ENCODE peak calls at places on chromosomes 11 and 22, in six cellular contexts. B is posterior vena cava; J is tibial artery; O is H4; L is CD4-positive, alpha-beta T cell; F is fibroblast of mammary gland. P is an unnamed sample.

GRCh38 chr22:49649166-49649565 is 178.5 kb downstream of the BRD1 start:
- DNase-seq in B (no peak), O (no peak), L (no peak), J (no peak), F (no peak), P (no peak)

GRCh38 chr11:15800121-15800800 is 556.1 kb downstream of the SOX6 start:
- DNase-seq in B (peak; percentile 89), J (peak; percentile 80), L (no peak), O (peak; percentile 90), F (peak; percentile 71), P (no peak)

GRCh38 chr22:30490399-30490798 is 15.1 kb downstream of the SEC14L4 start:
- DNase-seq in L (no peak), F (no peak), B (no peak), J (no peak), O (no peak), P (peak; percentile 38)

GRCh38 chr11:1165256-1166041 is 7.7 kb downstream of the MUC5AC start:
- DNase-seq in F (no peak), B (peak; percentile 79), O (no peak), J (peak; percentile 56), L (no peak), P (peak; percentile 24)

GRCh38 chr11:73333626-73334199 is 25.6 kb downstream of the ARHGEF17 start:
- DNase-seq in J (no peak), F (peak; percentile 30), B (no peak), O (no peak), L (no peak), P (no peak)

GRCh38 chr11:58921778-58922390 is 17.4 kb upstream of the GLYATL1 start:
- DNase-seq in F (no peak), J (no peak), O (no peak), L (no peak), B (no peak), P (no peak)

GRCh38 chr11:68683952-68684384 is 376 bp upstream of the GAL start:
- DNase-seq in O (no peak), L (no peak), F (no peak), B (peak; percentile 83), J (no peak), P (no peak)

GRCh38 chr22:32996276-32996675 is 61.9 kb downstream of the SYN3 start:
- DNase-seq in J (no peak), L (no peak), F (no peak), O (no peak), B (no peak), P (no peak)

GRCh38 chr22:46073683-46074504 is 76.4 kb upstream of the PPARA start:
- DNase-seq in B (peak; percentile 74), F (peak; percentile 17), L (no peak), J (peak; percentile 83), O (no peak), P (no peak)

GRCh38 chr11:92979176-92979575 is 9.7 kb downstream of the MTNR1B start:
- DNase-seq in L (no peak), J (no peak), O (peak; percentile 29), B (no peak), F (peak; percentile 64), P (no peak)

GRCh38 chr11:45927684-45928413 is 5.4 kb downstream of the LARGE2 start:
- DNase-seq in B (peak; percentile 75), O (no peak), J (peak; percentile 62), L (no peak), F (no peak), P (peak; percentile 38)

GRCh38 chr11:63841554-63841953 is 2.6 kb downstream of the MARK2 start:
- DNase-seq in J (no peak), L (no peak), F (no peak), B (peak; percentile 48), O (no peak), P (no peak)

GRCh38 chr11:61885784-61886580 is 5.4 kb downstream of the FADS3 start:
- DNase-seq in O (no peak), L (no peak), B (no peak), J (no peak), F (no peak), P (no peak)

GRCh38 chr22:27717094-27717493 is 84.5 kb downstream of the MN1 start:
- DNase-seq in F (no peak), O (no peak), J (no peak), B (no peak), L (no peak), P (no peak)